ENCODE peak calls at places on chromosomes 6 and 20, in four cellular contexts. J is HCT116, F is PC-3, X is neural progenitor cell. H is an unnamed sample.

GRCh38 chr6:13671742-13672141 is 39.9 kb downstream of the RANBP9 start:
- DNase-seq in J (no peak), F (no peak), X (no peak), H (no peak)

GRCh38 chr6:45855642-45856408 is 159.8 kb downstream of the CLIC5 start:
- DNase-seq in J (no peak), F (no peak), X (no peak), H (no peak)

GRCh38 chr6:37480118-37480736 is 19.5 kb downstream of the CCDC167 start:
- DNase-seq in J (no peak), F (peak), X (no peak), H (no peak)

GRCh38 chr20:45970646-45971424 is 1.2 kb downstream of the ZNF335 start:
- DNase-seq in J (no peak), F (no peak), X (peak), H (no peak)

GRCh38 chr6:97778290-97779038 is 495.4 kb upstream of the MMS22L start:
- DNase-seq in J (no peak), F (no peak), X (no peak), H (peak)

GRCh38 chr20:45890077-45890996 is 671 bp downstream of the NEURL2 start:
- DNase-seq in J (no peak), F (no peak), X (peak), H (peak)

GRCh38 chr6:144564202-144564601 is 279.1 kb downstream of the UTRN start:
- DNase-seq in J (no peak), F (no peak), X (no peak), H (no peak)

GRCh38 chr6:3162565-3163247 is 5.4 kb upstream of the TUBB2A start:
- DNase-seq in J (peak), F (peak), X (peak), H (peak)

GRCh38 chr20:49685809-49686208 is 27.9 kb downstream of the B4GALT5 start:
- DNase-seq in J (no peak), F (peak), X (no peak), H (no peak)

GRCh38 chr6:170027111-170028043 is 263.5 kb downstream of the DLL1 start:
- DNase-seq in J (no peak), F (peak), X (no peak), H (no peak)

GRCh38 chr20:21182832-21183563 is 57.1 kb downstream of the KIZ start:
- DNase-seq in J (no peak), F (peak), X (no peak), H (no peak)

GRCh38 chr6:139751179-139751578 is 376.7 kb upstream of the CITED2 start:
- DNase-seq in J (no peak), F (no peak), X (no peak), H (no peak)

GRCh38 chr6:10414766-10415592 is at the start of gene TFAP2A:
- DNase-seq in J (no peak), F (peak), X (peak), H (peak)

GRCh38 chr6:38671885-38672467 is 31.0 kb downstream of the GLO1 start:
- DNase-seq in J (peak), F (peak), X (peak), H (peak)

GRCh38 chr6:141349710-141350109 is 783.0 kb upstream of the GJE1 start:
- DNase-seq in J (no peak), F (no peak), X (no peak), H (no peak)

GRCh38 chr6:149750136-149750609 is 632 bp downstream of the PCMT1 start:
- DNase-seq in J (peak), F (peak), X (peak), H (peak)

GRCh38 chr6:16727996-16728395 is 33.3 kb downstream of the ATXN1 start:
- DNase-seq in J (no peak), F (no peak), X (no peak), H (no peak)

GRCh38 chr20:44649976-44650375 is 1.5 kb downstream of the ADA start:
- DNase-seq in J (no peak), F (no peak), X (no peak), H (no peak)

GRCh38 chr20:62758226-62758912 is 37.9 kb upstream of the MRGBP start:
- DNase-seq in J (no peak), F (no peak), X (no peak), H (no peak)

GRCh38 chr6:52839124-52840055 is 1.2 kb downstream of the GSTA5 start:
- DNase-seq in J (peak), F (peak), X (peak), H (peak)

GRCh38 chr6:125310994-125311649 is 9.4 kb upstream of the HDDC2 start:
- DNase-seq in J (peak), F (peak), X (peak), H (peak)

GRCh38 chr20:25308671-25309394 is 60.9 kb downstream of the PYGB start:
- DNase-seq in J (peak), F (peak), X (no peak), H (no peak)

GRCh38 chr6:145798530-145798929 is 16.1 kb downstream of the FBXO30 start:
- DNase-seq in J (no peak), F (no peak), X (peak), H (peak)

GRCh38 chr6:12348530-12349511 is 58.7 kb downstream of the EDN1 start:
- DNase-seq in J (peak), F (peak), X (no peak), H (no peak)

GRCh38 chr6:170200458-170200891 is 90.4 kb downstream of the DLL1 start:
- DNase-seq in J (no peak), F (peak), X (no peak), H (no peak)

GRCh38 chr6:16969699-16970695 is 131.9 kb upstream of the STMND1 start:
- DNase-seq in J (no peak), F (no peak), X (no peak), H (no peak)

GRCh38 chr6:166542580-166542912 is 43.9 kb downstream of the RAMACL start:
- DNase-seq in J (no peak), F (peak), X (peak), H (peak)

GRCh38 chr6:31383149-31383548 is 20.2 kb upstream of the MICA start:
- DNase-seq in J (no peak), F (peak), X (no peak), H (no peak)

GRCh38 chr20:34316191-34316814 is 13.1 kb upstream of the AHCY start:
- DNase-seq in J (peak), F (peak), X (no peak), H (no peak)

GRCh38 chr20:64038252-64038578 is 2.2 kb downstream of the C20orf204 start:
- DNase-seq in J (peak), F (no peak), X (no peak), H (peak)

GRCh38 chr20:10679269-10679668 is 5.5 kb upstream of the JAG1 start:
- DNase-seq in J (no peak), F (peak), X (no peak), H (no peak)

GRCh38 chr6:64520050-64520449 is 884.4 kb downstream of the PHF3 start:
- DNase-seq in J (no peak), F (peak), X (no peak), H (peak)

GRCh38 chr6:82143041-82143481 is 104.5 kb downstream of the IBTK start:
- DNase-seq in J (no peak), F (no peak), X (no peak), H (no peak)

GRCh38 chr20:13458860-13459451 is 179.8 kb downstream of the TASP1 start:
- DNase-seq in J (peak), F (peak), X (peak), H (peak)

GRCh38 chr20:19502169-19502568 is 255.9 kb upstream of the RIN2 start:
- DNase-seq in J (no peak), F (no peak), X (no peak), H (no peak)
- H3K27ac ChIP-seq in J (no peak), F (no peak), X (no peak), H (no peak)

GRCh38 chr20:33006776-33007375 is 628 bp upstream of the BPIFB2 start:
- DNase-seq in J (no peak), F (no peak), X (no peak), H (no peak)
- TF ChIP-seq EZH2phosphoT487 in J (no peak), F (no peak), X (no peak), H (no peak)

DNA sequence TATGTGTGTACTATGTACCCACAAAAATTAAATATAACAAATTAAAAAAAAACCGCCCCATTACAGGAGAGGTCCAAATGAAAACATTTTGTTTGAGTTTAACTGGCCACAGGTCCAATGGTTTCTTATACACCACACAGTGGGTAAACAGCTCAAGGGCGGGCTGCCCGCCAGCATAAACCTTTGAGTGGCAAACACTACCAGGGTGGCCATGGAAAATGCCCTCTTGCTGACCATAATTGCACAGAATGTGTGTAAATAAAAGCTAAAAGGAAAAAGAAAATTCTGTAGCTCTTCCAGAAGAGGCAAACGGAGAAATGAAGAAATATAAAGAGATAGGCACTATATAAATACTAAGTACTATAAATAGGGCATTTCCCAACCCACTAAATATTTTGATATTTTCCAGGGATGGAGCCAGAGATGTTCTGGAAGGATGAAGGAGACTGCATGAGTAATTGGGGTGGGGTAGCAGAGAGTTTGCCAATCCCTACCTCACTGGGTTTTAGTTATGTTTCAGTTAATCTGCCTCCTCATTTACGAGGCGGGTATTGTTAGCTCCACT is 1.1 kb upstream of the CDC5L start:
- DNase-seq in J (no peak), F (no peak), X (no peak), H (no peak)
- H3K27ac ChIP-seq in J (peak), F (peak), X (no peak), H (peak)

DNA sequence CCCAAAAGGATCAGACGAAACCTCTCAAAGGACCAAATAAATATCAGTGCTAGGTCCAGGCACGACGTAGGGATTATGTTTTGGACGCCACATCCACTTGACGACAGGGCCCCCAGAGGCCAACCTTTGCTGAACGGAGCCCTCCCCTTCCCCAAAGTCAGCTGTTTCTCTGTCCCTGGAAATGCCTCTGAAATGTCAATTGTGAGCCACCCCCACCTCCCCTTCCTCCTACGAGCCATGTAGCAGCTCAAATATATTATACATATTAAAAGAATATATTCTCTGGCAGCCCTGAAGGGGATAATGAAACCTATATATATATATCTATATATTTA is 39.6 kb upstream of the BLCAP start:
- DNase-seq in J (no peak), F (no peak), X (no peak), H (peak)
- TF ChIP-seq EZH2phosphoT487 in J (no peak), F (no peak), X (no peak), H (no peak)

GRCh38 chr20:37408930-37409210 is 62.9 kb downstream of the SRC start:
- DNase-seq in J (no peak), F (no peak), X (no peak), H (no peak)

GRCh38 chr20:37414133-37414532 is 68.2 kb downstream of the SRC start:
- DNase-seq in J (no peak), F (no peak), X (peak), H (no peak)

GRCh38 chr20:37413023-37413334 is 67.0 kb downstream of the SRC start:
- DNase-seq in J (no peak), F (no peak), X (no peak), H (no peak)

GRCh38 chr20:37413354-37413753 is 67.4 kb downstream of the SRC start:
- DNase-seq in J (no peak), F (no peak), X (no peak), H (peak)

GRCh38 chr20:37411408-37412306 is 65.7 kb downstream of the SRC start:
- DNase-seq in J (no peak), F (no peak), X (peak), H (peak)
- H3K27ac ChIP-seq in J (no peak), F (no peak), X (peak), H (peak)

GRCh38 chr6:130382872-130383490 is 17.2 kb downstream of the TMEM200A start:
- DNase-seq in J (no peak), F (no peak), X (no peak), H (no peak)

GRCh38 chr6:130377911-130378310 is 12.1 kb downstream of the TMEM200A start:
- DNase-seq in J (no peak), F (no peak), X (no peak), H (no peak)

GRCh38 chr6:130381012-130381411 is 15.2 kb downstream of the TMEM200A start:
- DNase-seq in J (no peak), F (no peak), X (no peak), H (no peak)

GRCh38 chr6:130385059-130385695 is 19.4 kb downstream of the TMEM200A start:
- DNase-seq in J (no peak), F (no peak), X (no peak), H (no peak)

DNA sequence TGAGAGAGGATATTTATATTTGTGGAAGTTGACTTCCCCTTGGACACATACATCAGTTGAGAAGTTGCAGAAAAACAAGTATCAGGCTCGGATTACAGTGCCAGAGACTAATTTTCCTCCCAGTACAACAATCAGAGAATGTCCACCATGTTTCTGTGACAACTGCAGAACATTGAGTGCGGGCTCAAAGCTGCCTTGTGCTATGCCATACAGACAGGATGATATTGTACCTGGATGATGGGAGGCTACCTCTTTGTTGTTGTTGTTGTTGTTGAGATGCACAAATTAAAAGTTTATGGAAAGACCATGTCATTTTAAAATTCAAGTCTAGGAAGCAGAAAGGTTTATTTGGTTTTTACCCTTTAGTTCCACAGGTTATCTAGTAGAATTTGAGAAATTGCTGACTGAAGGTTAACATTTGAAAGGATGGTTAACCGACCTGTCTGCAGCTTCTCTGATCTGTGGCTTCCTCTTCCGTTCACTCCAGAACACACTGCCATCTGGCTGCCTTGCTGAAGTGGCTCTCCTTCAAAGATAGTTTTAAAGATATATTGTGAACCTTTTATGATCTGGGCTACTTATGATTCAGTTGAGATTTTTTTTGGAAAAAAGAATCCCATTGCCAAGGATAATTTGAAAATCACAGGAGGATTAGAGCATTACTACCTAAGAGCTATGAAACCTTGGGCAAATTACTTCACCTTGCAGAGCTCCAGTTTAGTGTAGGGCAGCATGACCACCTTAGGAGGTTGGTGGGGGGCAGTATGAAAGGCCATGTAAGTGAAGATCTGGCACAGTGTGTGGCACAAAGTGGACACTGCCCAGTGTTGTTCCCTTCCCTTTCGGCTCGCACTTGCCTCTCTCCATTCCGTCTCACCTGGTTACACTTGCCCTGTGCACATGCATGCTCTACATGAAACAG is 15.9 kb downstream of the TMEM200A start:
- DNase-seq in J (no peak), F (no peak), X (no peak), H (no peak)
- TF ChIP-seq EZH2phosphoT487 in J (no peak), F (no peak), X (no peak), H (no peak)

GRCh38 chr6:75430631-75431345 is 62.8 kb downstream of the FILIP1 start:
- DNase-seq in J (no peak), F (no peak), X (no peak), H (no peak)
- H3K27ac ChIP-seq in J (no peak), F (no peak), X (no peak), H (no peak)

DNA sequence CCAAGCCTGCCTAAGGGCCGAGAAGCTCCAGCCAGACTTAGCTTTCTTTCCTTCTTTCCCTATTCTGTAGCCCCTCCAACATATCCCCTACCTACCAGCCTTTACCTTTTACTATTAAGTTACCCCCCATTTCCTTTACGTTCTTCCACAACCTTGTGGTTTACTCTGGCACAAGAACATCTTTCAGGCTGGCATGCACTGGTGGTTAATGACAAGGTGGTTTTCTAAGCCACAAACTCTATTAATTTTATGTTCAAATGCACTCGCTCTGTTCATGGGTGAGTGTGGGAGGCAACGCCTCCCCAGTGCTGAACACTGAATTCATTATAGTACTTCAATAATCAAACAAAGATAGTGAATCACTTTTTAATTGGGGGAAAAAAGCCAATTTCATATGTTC is 64.4 kb downstream of the TRERF1 start:
- DNase-seq in J (no peak), F (peak), X (no peak), H (no peak)
- TF ChIP-seq EZH2phosphoT487 in J (no peak), F (no peak), X (no peak), H (no peak)

GRCh38 chr20:58450259-58450658 is 61.2 kb downstream of the VAPB start:
- DNase-seq in J (no peak), F (no peak), X (no peak), H (no peak)
- H3K27ac ChIP-seq in J (no peak), F (no peak), X (no peak), H (no peak)

H was measured in GM23338.